ENCODE peak calls at places on chromosomes 13 and 19, in ten cellular contexts. Q, N, F, A, M, K, B, E, P and H are unnamed samples.
A peak's percentile ranks its signal among the peaks of the same experiment; 100 is the strongest.

GRCh38 chr13:41178040-41178439 is 16.3 kb downstream of the KBTBD7 start:
- DNase-seq in Q (no peak), N (peak; percentile 60), F (no peak), A (peak; percentile 24), M (no peak), K (no peak), B (no peak), E (no peak), P (no peak), H (no peak)

GRCh38 chr13:51805925-51806324 is 2.0 kb upstream of the DHRS12 start:
- DNase-seq in Q (no peak), N (no peak), F (no peak), A (no peak), M (no peak), K (no peak), B (no peak), E (no peak), P (no peak), H (no peak)

GRCh38 chr13:103638706-103639105 is 572.5 kb upstream of the SLC10A2 start:
- DNase-seq in Q (no peak), N (no peak), F (no peak), A (no peak), M (no peak), K (no peak), B (no peak), E (no peak), P (no peak), H (no peak)

GRCh38 chr13:113805431-113806103 is 46.5 kb downstream of the TMEM255B start:
- DNase-seq in Q (no peak), N (no peak), F (no peak), A (no peak), M (no peak), K (no peak), B (no peak), E (no peak), P (no peak), H (no peak)

GRCh38 chr13:27383104-27383921 is 41.1 kb upstream of the GTF3A start:
- DNase-seq in Q (no peak), N (no peak), F (peak; percentile 84), A (no peak), M (no peak), K (no peak), B (no peak), E (no peak), P (no peak), H (no peak)

GRCh38 chr13:100361504-100361903 is 227.1 kb downstream of the GGACT start:
- DNase-seq in Q (no peak), N (peak; percentile 87), F (no peak), A (no peak), M (no peak), K (no peak), B (no peak), E (no peak), P (no peak), H (no peak)

GRCh38 chr13:49667773-49668172 is 23.5 kb downstream of the EBPL start:
- DNase-seq in Q (no peak), N (no peak), F (no peak), A (peak; percentile 55), M (no peak), K (no peak), B (no peak), E (no peak), P (no peak), H (no peak)

GRCh38 chr19:6103217-6103644 is 7.1 kb downstream of the RFX2 start:
- DNase-seq in Q (no peak), N (peak; percentile 92), F (no peak), A (peak; percentile 96), M (no peak), K (peak; percentile 82), B (no peak), E (no peak), P (peak; percentile 62), H (no peak)